ENCODE peak calls at places on chromosomes 6 and 20, in four cellular contexts. One of them, this sample, is unnamed.

GRCh38 chr6:138372711-138373463 is 4.8 kb upstream of the SMIM28 start:
- DNase-seq in IMR-90: no peak
- DNase-seq in CD8-positive, alpha-beta T cell: no peak
- DNase-seq in K562: no peak
- DNase-seq in this sample: no peak

GRCh38 chr6:166751051-166751595 is 124.1 kb upstream of the RPS6KA2 start:
- DNase-seq in CD8-positive, alpha-beta T cell: peak; percentile 21
- DNase-seq in K562: no peak
- DNase-seq in IMR-90: no peak
- DNase-seq in this sample: no peak

GRCh38 chr6:34600101-34600500 is 44.0 kb upstream of the SPDEF start:
- DNase-seq in IMR-90: no peak
- DNase-seq in K562: no peak
- DNase-seq in CD8-positive, alpha-beta T cell: no peak
- DNase-seq in this sample: no peak

GRCh38 chr6:129102741-129103140 is 219.8 kb downstream of the LAMA2 start:
- DNase-seq in CD8-positive, alpha-beta T cell: no peak
- DNase-seq in IMR-90: peak; percentile 42
- DNase-seq in K562: no peak
- DNase-seq in this sample: no peak

GRCh38 chr20:10636326-10636818 is 37.4 kb downstream of the JAG1 start:
- DNase-seq in IMR-90: peak; percentile 64
- DNase-seq in CD8-positive, alpha-beta T cell: no peak
- DNase-seq in K562: no peak
- DNase-seq in this sample: no peak

GRCh38 chr20:38032585-38033329 is 499 bp downstream of the TTI1 start:
- DNase-seq in IMR-90: no peak
- DNase-seq in CD8-positive, alpha-beta T cell: no peak
- DNase-seq in K562: no peak
- DNase-seq in this sample: no peak

GRCh38 chr6:45786243-45786795 is 229.3 kb downstream of the CLIC5 start:
- DNase-seq in K562: no peak
- DNase-seq in IMR-90: no peak
- DNase-seq in CD8-positive, alpha-beta T cell: no peak
- DNase-seq in this sample: peak; percentile 70

GRCh38 chr20:57613481-57613921 is 6.7 kb downstream of the ZBP1 start:
- DNase-seq in CD8-positive, alpha-beta T cell: no peak
- DNase-seq in K562: no peak
- DNase-seq in IMR-90: no peak
- DNase-seq in this sample: no peak

GRCh38 chr6:108673602-108674001 is 112.9 kb downstream of the FOXO3 start:
- DNase-seq in K562: no peak
- DNase-seq in IMR-90: peak; percentile 29
- DNase-seq in CD8-positive, alpha-beta T cell: no peak
- DNase-seq in this sample: no peak

GRCh38 chr20:8127553-8128255 is 4.4 kb upstream of the PLCB1 start:
- DNase-seq in K562: no peak
- DNase-seq in IMR-90: peak; percentile 42
- DNase-seq in CD8-positive, alpha-beta T cell: no peak
- DNase-seq in this sample: no peak

GRCh38 chr6:72709436-72709835 is 87.6 kb downstream of the KCNQ5 start:
- DNase-seq in CD8-positive, alpha-beta T cell: no peak
- DNase-seq in IMR-90: no peak
- DNase-seq in K562: no peak
- DNase-seq in this sample: no peak

GRCh38 chr6:125154184-125155135 is 887 bp downstream of the TPD52L1 start:
- DNase-seq in CD8-positive, alpha-beta T cell: no peak
- DNase-seq in K562: peak; percentile 51
- DNase-seq in IMR-90: no peak
- DNase-seq in this sample: peak; percentile 21

GRCh38 chr20:35561268-35561667 is 19.4 kb downstream of the ERGIC3 start:
- DNase-seq in CD8-positive, alpha-beta T cell: no peak
- DNase-seq in K562: peak; percentile 28
- DNase-seq in IMR-90: peak; percentile 59
- DNase-seq in this sample: peak; percentile 41

GRCh38 chr6:125002090-125002741 is 40.0 kb downstream of the RNF217 start:
- DNase-seq in K562: no peak
- DNase-seq in CD8-positive, alpha-beta T cell: no peak
- DNase-seq in IMR-90: peak; percentile 30
- DNase-seq in this sample: peak; percentile 79

GRCh38 chr6:435442-436307 is 44.1 kb downstream of the IRF4 start:
- DNase-seq in CD8-positive, alpha-beta T cell: no peak
- DNase-seq in IMR-90: no peak
- DNase-seq in K562: no peak
- DNase-seq in this sample: no peak

GRCh38 chr20:37418591-37418990 is 72.7 kb downstream of the SRC start:
- DNase-seq in IMR-90: no peak
- DNase-seq in CD8-positive, alpha-beta T cell: no peak
- DNase-seq in K562: no peak
- DNase-seq in this sample: no peak

GRCh38 chr6:111761783-111762312 is 111.4 kb downstream of the FYN start:
- DNase-seq in K562: no peak
- DNase-seq in CD8-positive, alpha-beta T cell: no peak
- DNase-seq in IMR-90: peak; percentile 19
- DNase-seq in this sample: no peak

GRCh38 chr6:31579119-31579505 is 3.1 kb downstream of the LTB start:
- DNase-seq in K562: no peak
- DNase-seq in IMR-90: no peak
- DNase-seq in CD8-positive, alpha-beta T cell: no peak
- DNase-seq in this sample: no peak

GRCh38 chr6:1144842-1145755 is 166.8 kb upstream of the FOXQ1 start:
- DNase-seq in IMR-90: peak; percentile 76
- DNase-seq in CD8-positive, alpha-beta T cell: no peak
- DNase-seq in K562: no peak
- DNase-seq in this sample: no peak

GRCh38 chr20:35942243-35942642 is 12.1 kb downstream of the SCAND1 start:
- DNase-seq in K562: no peak
- DNase-seq in IMR-90: no peak
- DNase-seq in CD8-positive, alpha-beta T cell: no peak
- DNase-seq in this sample: peak; percentile 67

GRCh38 chr20:18590163-18590562 is 2.3 kb downstream of the DTD1 start:
- DNase-seq in CD8-positive, alpha-beta T cell: no peak
- DNase-seq in K562: no peak
- DNase-seq in IMR-90: no peak
- DNase-seq in this sample: no peak

GRCh38 chr6:100877851-100878250 is 3.3 kb downstream of the ASCC3 start:
- DNase-seq in IMR-90: no peak
- DNase-seq in CD8-positive, alpha-beta T cell: no peak
- DNase-seq in K562: no peak
- DNase-seq in this sample: no peak

GRCh38 chr6:123333000-123333756 is 303.6 kb downstream of the TRDN start:
- DNase-seq in K562: no peak
- DNase-seq in CD8-positive, alpha-beta T cell: no peak
- DNase-seq in IMR-90: no peak
- DNase-seq in this sample: no peak

GRCh38 chr20:33175123-33175522 is 7.2 kb downstream of the BPIFA2 start:
- DNase-seq in K562: no peak
- DNase-seq in IMR-90: no peak
- DNase-seq in CD8-positive, alpha-beta T cell: no peak
- DNase-seq in this sample: no peak

GRCh38 chr20:45097485-45098095 is 3.3 kb downstream of the KCNS1 start:
- DNase-seq in CD8-positive, alpha-beta T cell: peak; percentile 30
- DNase-seq in IMR-90: no peak
- DNase-seq in K562: no peak
- DNase-seq in this sample: no peak

GRCh38 chr20:32466739-32467505 is 108.8 kb downstream of the ASXL1 start:
- DNase-seq in K562: no peak
- DNase-seq in CD8-positive, alpha-beta T cell: no peak
- DNase-seq in IMR-90: no peak
- DNase-seq in this sample: no peak

DNA sequence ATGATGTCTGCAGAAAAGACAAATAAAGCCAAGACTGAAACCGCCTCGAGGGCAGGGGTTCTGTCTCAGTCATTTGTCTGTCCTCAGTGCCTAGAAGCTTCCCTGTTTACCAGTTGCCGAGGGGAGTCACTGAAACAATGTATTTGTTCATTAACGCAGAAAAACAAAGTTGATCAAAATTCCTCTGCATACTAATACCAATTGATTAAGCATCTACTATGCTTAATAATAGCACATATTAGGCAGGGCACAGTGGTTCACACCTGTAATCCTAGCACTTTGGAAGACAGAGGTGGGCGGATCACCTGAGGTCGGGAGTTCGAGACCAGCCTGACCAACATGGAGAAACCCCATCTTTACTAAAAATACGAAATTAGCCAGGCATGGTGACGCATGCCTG is 1.8 kb upstream of the FKBP5 start:
- DNase-seq in CD8-positive, alpha-beta T cell: no peak
- DNase-seq in K562: no peak
- DNase-seq in IMR-90: no peak
- DNase-seq in this sample: no peak
- H3K27ac ChIP-seq in CD8-positive, alpha-beta T cell: no peak overlapping the region
- H3K27ac ChIP-seq in K562: no peak overlapping the region
- H3K27ac ChIP-seq in IMR-90: no peak overlapping the region
- H3K27ac ChIP-seq in this sample: no peak overlapping the region

DNA sequence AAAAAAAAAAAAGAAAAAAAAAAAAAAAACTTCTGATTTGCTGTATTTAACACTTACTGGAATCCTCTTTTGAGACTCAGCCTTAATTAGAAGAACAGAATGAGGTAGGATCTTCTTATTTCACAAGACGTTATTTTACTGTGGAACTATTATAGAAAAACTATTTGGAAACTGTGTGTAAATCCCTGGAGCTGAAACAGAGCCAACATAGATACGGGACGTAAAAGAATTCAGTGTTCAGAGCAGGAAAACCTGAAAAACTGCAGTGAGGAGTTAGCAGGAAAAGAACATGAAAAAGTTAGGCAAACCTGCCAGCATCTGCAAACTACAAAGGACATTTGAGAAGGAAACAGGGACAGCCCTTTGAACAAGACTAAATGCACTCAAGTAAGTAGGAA is 3.4 kb upstream of the ZNF217 start:
- DNase-seq in IMR-90: no peak
- DNase-seq in K562: no peak
- DNase-seq in CD8-positive, alpha-beta T cell: no peak
- DNase-seq in this sample: no peak
- H3K27ac ChIP-seq in IMR-90: no peak overlapping the region
- H3K27ac ChIP-seq in K562: peak overlapping the region; percentile 25
- H3K27ac ChIP-seq in CD8-positive, alpha-beta T cell: peak overlapping the region; percentile 1
- H3K27ac ChIP-seq in this sample: no peak overlapping the region

GRCh38 chr6:132730560-132730959 is 16.7 kb upstream of the VNN1 start:
- DNase-seq in IMR-90: peak; percentile 94
- DNase-seq in CD8-positive, alpha-beta T cell: no peak
- DNase-seq in K562: no peak
- DNase-seq in this sample: no peak
- H3K27ac ChIP-seq in IMR-90: no peak overlapping the region
- H3K27ac ChIP-seq in CD8-positive, alpha-beta T cell: no peak overlapping the region
- H3K27ac ChIP-seq in K562: no peak overlapping the region
- H3K27ac ChIP-seq in this sample: no peak overlapping the region

GRCh38 chr6:83073620-83074019 is 6.1 kb downstream of the DOP1A start:
- DNase-seq in K562: no peak
- DNase-seq in IMR-90: no peak
- DNase-seq in CD8-positive, alpha-beta T cell: no peak
- DNase-seq in this sample: no peak

GRCh38 chr6:83068628-83069027 is 1.2 kb downstream of the DOP1A start:
- DNase-seq in CD8-positive, alpha-beta T cell: no peak
- DNase-seq in IMR-90: no peak
- DNase-seq in K562: no peak
- DNase-seq in this sample: no peak

GRCh38 chr6:83069633-83070032 is 2.2 kb downstream of the DOP1A start:
- DNase-seq in IMR-90: no peak
- DNase-seq in K562: no peak
- DNase-seq in CD8-positive, alpha-beta T cell: no peak
- DNase-seq in this sample: no peak

GRCh38 chr6:83071707-83072106 is 4.2 kb downstream of the DOP1A start:
- DNase-seq in CD8-positive, alpha-beta T cell: no peak
- DNase-seq in IMR-90: no peak
- DNase-seq in K562: no peak
- DNase-seq in this sample: no peak

DNA sequence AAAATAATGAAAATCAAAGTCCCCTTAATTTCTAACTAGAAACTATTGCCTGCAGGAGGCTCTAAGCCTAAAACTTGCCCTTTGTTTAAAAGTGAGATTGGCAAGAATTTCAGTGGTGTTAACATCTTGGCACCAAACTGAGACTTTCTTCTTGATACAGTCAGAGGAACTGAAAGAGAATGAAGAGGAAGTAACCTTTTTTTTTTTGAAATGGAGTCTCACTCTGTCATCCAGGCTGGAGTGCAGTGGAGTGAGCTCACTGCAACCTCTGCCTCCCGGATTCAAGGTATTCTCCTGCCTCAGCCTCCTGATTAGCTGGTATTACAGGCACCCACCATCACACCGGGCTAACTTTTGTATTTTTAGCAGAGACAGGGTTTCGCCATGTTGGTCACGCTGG is 3.6 kb downstream of the DOP1A start:
- DNase-seq in CD8-positive, alpha-beta T cell: no peak
- DNase-seq in IMR-90: no peak
- DNase-seq in K562: no peak
- DNase-seq in this sample: no peak
- H3K27ac ChIP-seq in CD8-positive, alpha-beta T cell: no peak overlapping the region
- H3K27ac ChIP-seq in IMR-90: no peak overlapping the region
- H3K27ac ChIP-seq in K562: no peak overlapping the region
- H3K27ac ChIP-seq in this sample: no peak overlapping the region

DNA sequence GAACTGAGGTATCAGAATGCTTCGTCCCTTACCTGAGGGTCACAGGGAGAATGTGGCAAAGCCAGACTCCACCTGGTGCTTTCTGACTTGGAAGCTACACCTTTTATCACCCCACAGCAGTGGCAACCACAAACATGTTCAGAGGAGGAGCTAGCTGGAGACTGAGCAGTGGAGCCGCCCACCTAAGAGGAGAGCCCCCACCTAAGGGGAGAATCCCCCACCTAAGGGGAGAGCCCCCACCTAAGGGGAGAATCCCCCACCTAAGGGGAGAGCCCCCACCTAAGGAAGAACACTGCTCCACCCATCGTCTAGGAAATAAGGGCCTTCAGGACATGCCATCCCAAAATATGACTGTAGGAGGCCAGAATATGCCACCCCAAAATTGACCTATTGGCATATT is 4.0 kb downstream of the SLC52A3 start:
- DNase-seq in IMR-90: no peak
- DNase-seq in K562: no peak
- DNase-seq in CD8-positive, alpha-beta T cell: no peak
- DNase-seq in this sample: no peak
- H3K27ac ChIP-seq in IMR-90: no peak overlapping the region
- H3K27ac ChIP-seq in K562: no peak overlapping the region
- H3K27ac ChIP-seq in CD8-positive, alpha-beta T cell: no peak overlapping the region
- H3K27ac ChIP-seq in this sample: no peak overlapping the region

GRCh38 chr6:32858194-32858593 is 4.2 kb downstream of the PSMB9 start:
- DNase-seq in K562: no peak
- DNase-seq in IMR-90: no peak
- DNase-seq in CD8-positive, alpha-beta T cell: no peak
- DNase-seq in this sample: no peak

GRCh38 chr6:32857156-32857891 is 3.3 kb downstream of the PSMB9 start:
- DNase-seq in IMR-90: no peak
- DNase-seq in K562: peak; percentile 28
- DNase-seq in CD8-positive, alpha-beta T cell: no peak
- DNase-seq in this sample: no peak

GRCh38 chr6:32854376-32855178 is 585 bp downstream of the PSMB9 start:
- DNase-seq in CD8-positive, alpha-beta T cell: peak; percentile 66
- DNase-seq in IMR-90: peak; percentile 33
- DNase-seq in K562: no peak
- DNase-seq in this sample: no peak

GRCh38 chr6:32853541-32854375 is at the start of the genes PSMB9 and TAP1:
- DNase-seq in CD8-positive, alpha-beta T cell: peak; percentile 95
- DNase-seq in K562: peak; percentile 95
- DNase-seq in IMR-90: peak; percentile 90
- DNase-seq in this sample: peak; percentile 86

GRCh38 chr6:32855467-32856174 is 1.6 kb downstream of the PSMB9 start:
- DNase-seq in IMR-90: no peak
- DNase-seq in CD8-positive, alpha-beta T cell: no peak
- DNase-seq in K562: no peak
- DNase-seq in this sample: no peak
- H3K27ac ChIP-seq in IMR-90: no peak overlapping the region
- H3K27ac ChIP-seq in CD8-positive, alpha-beta T cell: no peak overlapping the region
- H3K27ac ChIP-seq in K562: no peak overlapping the region
- H3K27ac ChIP-seq in this sample: no peak overlapping the region